ENCODE peak calls at places on chromosomes 12 and 14, in seven cellular contexts. J is MM.1S, N is A549, C is lung, S is mammary epithelial cell, Y is cardiac muscle cell, O is astrocyte. A is an unnamed sample.

GRCh38 chr14:29039171-29039570 is 272.6 kb downstream of the FOXG1 start:
- DNase-seq in J (no peak), N (no peak), C (no peak), S (no peak), Y (no peak), O (peak), A (no peak)

GRCh38 chr14:75522224-75522764 is at the start of gene BATF:
- DNase-seq in J (peak), N (no peak), C (peak), S (no peak), Y (no peak), O (no peak), A (no peak)

GRCh38 chr14:76203086-76204001 is 51.6 kb downstream of the GPATCH2L start:
- DNase-seq in J (no peak), N (peak), C (no peak), S (peak), Y (no peak), O (peak), A (peak)

GRCh38 chr14:86934196-86934595 is 1058.8 kb downstream of the GALC start:
- DNase-seq in J (no peak), N (no peak), C (no peak), S (no peak), Y (no peak), O (no peak), A (no peak)

GRCh38 chr12:106868982-106869381 is 86.7 kb upstream of the TMEM263 start:
- DNase-seq in J (no peak), N (no peak), C (no peak), S (no peak), Y (no peak), O (no peak), A (no peak)

GRCh38 chr12:25242981-25243764 is 7.6 kb downstream of the KRAS start:
- DNase-seq in J (no peak), N (no peak), C (no peak), S (no peak), Y (no peak), O (peak), A (peak)

GRCh38 chr12:15393037-15393436 is 70.7 kb downstream of the PTPRO start:
- DNase-seq in J (no peak), N (peak), C (no peak), S (no peak), Y (no peak), O (no peak), A (no peak)

GRCh38 chr12:1108276-1108675 is 117.3 kb downstream of the ERC1 start:
- DNase-seq in J (peak), N (no peak), C (no peak), S (no peak), Y (no peak), O (no peak), A (no peak)

GRCh38 chr14:77458249-77458950 is 507 bp downstream of the AHSA1 start:
- DNase-seq in J (peak), N (peak), C (no peak), S (peak), Y (peak), O (peak), A (peak)

GRCh38 chr12:130656411-130656810 is 59.7 kb downstream of the RIMBP2 start:
- DNase-seq in J (no peak), N (no peak), C (no peak), S (no peak), Y (no peak), O (no peak), A (no peak)

DNA sequence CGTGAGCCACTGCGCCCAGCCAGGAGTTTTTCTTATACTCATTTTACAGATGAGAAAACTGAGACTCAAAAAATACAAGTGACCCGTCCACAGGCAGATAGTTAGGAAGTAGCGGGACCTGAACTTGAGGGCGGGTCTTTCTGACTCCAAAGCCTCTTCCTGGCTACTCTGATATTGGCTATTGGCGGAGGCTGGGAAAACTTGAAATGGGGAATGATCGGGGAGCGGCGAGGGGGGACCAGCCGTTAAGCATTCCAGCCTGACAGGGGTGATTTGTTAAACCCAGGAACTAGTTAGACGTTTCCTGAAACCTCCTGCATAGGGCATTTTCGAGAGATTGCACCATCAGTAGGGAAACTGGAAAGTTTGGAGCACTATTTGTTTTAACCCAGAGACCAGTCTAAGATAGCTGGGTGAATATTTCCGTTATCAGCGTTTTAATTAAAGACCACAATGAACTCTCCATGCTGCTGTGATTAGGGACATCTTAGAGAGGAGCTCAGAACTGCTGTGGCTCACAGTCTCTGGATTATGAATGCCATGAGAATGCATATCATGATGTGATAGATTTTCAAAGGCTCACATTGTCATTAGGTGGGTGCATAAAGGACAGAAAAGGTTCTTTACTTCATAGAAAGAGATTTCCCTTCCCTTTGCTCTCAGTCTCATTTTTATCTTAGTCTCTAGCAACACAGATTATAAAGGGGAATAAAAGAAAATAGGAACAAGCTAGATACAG is 2.5 kb downstream of the NR1H4 start:
- DNase-seq in J (no peak), N (no peak), C (no peak), S (no peak), Y (no peak), O (no peak), A (no peak)
- TF ChIP-seq CTCF in J (no peak), N (no peak), C (no peak), S (no peak), Y (no peak), O (no peak), A (no peak)

GRCh38 chr14:93753647-93754046 is 34.6 kb downstream of the PRIMA1 start:
- DNase-seq in J (no peak), N (no peak), C (no peak), S (no peak), Y (no peak), O (no peak), A (no peak)
- H3K27ac ChIP-seq in J (no peak), N (no peak), C (peak), S (no peak), Y (no peak), O (no peak), A (no peak)

GRCh38 chr12:47794679-47795078 is 21.6 kb downstream of the SLC48A1 start:
- DNase-seq in J (no peak), N (no peak), C (no peak), S (no peak), Y (no peak), O (no peak), A (no peak)

GRCh38 chr12:47798481-47798948 is 21.2 kb downstream of the HDAC7 start:
- DNase-seq in J (no peak), N (no peak), C (no peak), S (no peak), Y (no peak), O (no peak), A (no peak)

GRCh38 chr12:47797432-47797831 is 22.3 kb downstream of the HDAC7 start:
- DNase-seq in J (no peak), N (peak), C (no peak), S (no peak), Y (peak), O (no peak), A (no peak)

GRCh38 chr12:47795121-47795813 is 22.2 kb downstream of the SLC48A1 start:
- DNase-seq in J (no peak), N (no peak), C (no peak), S (no peak), Y (no peak), O (no peak), A (no peak)

GRCh38 chr12:47795814-47796411 is 22.9 kb downstream of the SLC48A1 start:
- DNase-seq in J (no peak), N (no peak), C (no peak), S (no peak), Y (no peak), O (no peak), A (no peak)
- TF ChIP-seq CTCF in J (no peak), N (no peak), C (no peak), S (no peak), Y (no peak), O (no peak), A (no peak)

GRCh38 chr14:104191409-104191997 is 53.1 kb downstream of the KIF26A start:
- DNase-seq in J (no peak), N (no peak), C (no peak), S (no peak), Y (no peak), O (no peak), A (no peak)

GRCh38 chr14:104194016-104194415 is 55.6 kb downstream of the KIF26A start:
- DNase-seq in J (no peak), N (no peak), C (no peak), S (no peak), Y (no peak), O (no peak), A (no peak)

GRCh38 chr14:104192883-104193245 is 54.5 kb downstream of the KIF26A start:
- DNase-seq in J (no peak), N (no peak), C (no peak), S (no peak), Y (no peak), O (no peak), A (no peak)

GRCh38 chr14:104190396-104191000 is 52.1 kb downstream of the KIF26A start:
- DNase-seq in J (no peak), N (no peak), C (no peak), S (no peak), Y (no peak), O (no peak), A (no peak)

GRCh38 chr14:104192146-104192882 is 53.9 kb downstream of the KIF26A start:
- DNase-seq in J (no peak), N (no peak), C (no peak), S (no peak), Y (no peak), O (no peak), A (no peak)
- H3K27ac ChIP-seq in J (no peak), N (no peak), C (no peak), S (no peak), Y (no peak), O (no peak), A (no peak)

GRCh38 chr12:53989227-53990113 is 4.5 kb downstream of the HOXC10 start:
- DNase-seq in J (peak), N (peak), C (no peak), S (peak), Y (peak), O (no peak), A (peak)
- TF ChIP-seq CTCF in J (peak), N (peak), C (peak), S (peak), Y (peak), O (peak), A (peak)

GRCh38 chr12:110458756-110459155 is 8.6 kb upstream of the ARPC3 start:
- DNase-seq in J (no peak), N (no peak), C (no peak), S (no peak), Y (no peak), O (no peak), A (no peak)
- H3K27ac ChIP-seq in J (no peak), N (no peak), C (no peak), S (no peak), Y (no peak), O (no peak), A (no peak)

GRCh38 chr12:65769880-65770279 is 54.4 kb upstream of the HMGA2 start:
- DNase-seq in J (no peak), N (no peak), C (no peak), S (no peak), Y (no peak), O (no peak), A (no peak)
- TF ChIP-seq CTCF in J (no peak), N (no peak), C (no peak), S (no peak), Y (no peak), O (no peak), A (no peak)

GRCh38 chr14:103392572-103392971 is 7.4 kb downstream of the MARK3 start:
- DNase-seq in J (no peak), N (no peak), C (no peak), S (no peak), Y (no peak), O (no peak), A (no peak)
- H3K27ac ChIP-seq in J (no peak), N (no peak), C (peak), S (peak), Y (no peak), O (no peak), A (no peak)

GRCh38 chr12:53051058-53051880 is 1.4 kb downstream of the TNS2 start:
- DNase-seq in J (no peak), N (peak), C (peak), S (no peak), Y (no peak), O (no peak), A (peak)

GRCh38 chr12:53054112-53054878 is 4.4 kb downstream of the TNS2 start:
- DNase-seq in J (peak), N (peak), C (peak), S (peak), Y (peak), O (peak), A (peak)

GRCh38 chr12:53051881-53052412 is 2.1 kb downstream of the TNS2 start:
- DNase-seq in J (no peak), N (no peak), C (peak), S (no peak), Y (no peak), O (no peak), A (no peak)

GRCh38 chr12:53053223-53054111 is 3.6 kb downstream of the TNS2 start:
- DNase-seq in J (peak), N (peak), C (peak), S (peak), Y (peak), O (no peak), A (peak)

GRCh38 chr12:53052419-53053222 is 2.8 kb downstream of the TNS2 start:
- DNase-seq in J (no peak), N (peak), C (peak), S (peak), Y (no peak), O (peak), A (peak)
- TF ChIP-seq CTCF in J (no peak), N (no peak), C (no peak), S (no peak), Y (no peak), O (no peak), A (no peak)

GRCh38 chr14:65164825-65165135 is 62.5 kb upstream of the MAX start:
- DNase-seq in J (no peak), N (no peak), C (no peak), S (no peak), Y (no peak), O (no peak), A (no peak)
- H3K27ac ChIP-seq in J (no peak), N (no peak), C (no peak), S (no peak), Y (no peak), O (no peak), A (no peak)

A was measured in hepatocyte.